ENCODE peak calls at places on chromosome 12, in seven cellular contexts. G is fibroblast of lung; K is glutamatergic neuron; J is hepatocyte; W is activated T-cell treated with anti-CD3 and anti-CD28 coated beads for 1 hour; T is activated CD8-positive, alpha-beta T cell treated with anti-CD3 and anti-CD28 coated beads, Interleukin-2, amount 10 ng/mL, durations not matched to agents 7 days and 5 days; E is progenitor cell of endocrine pancreas. N is an unnamed sample.

GRCh38 chr12:20212036-20212435 is 156.3 kb upstream of the PDE3A start:
- DNase-seq in W (no peak), T (no peak), K (no peak), E (no peak), G (peak), J (no peak), N (no peak)

GRCh38 chr12:88431245-88431644 is 149.0 kb downstream of the KITLG start:
- DNase-seq in K (no peak), W (no peak), J (no peak), T (no peak), G (no peak), E (no peak), N (no peak)

GRCh38 chr12:11592484-11592883 is 57.0 kb upstream of the ETV6 start:
- DNase-seq in G (no peak), K (no peak), J (no peak), W (no peak), E (no peak), T (no peak), N (no peak)

GRCh38 chr12:104054681-104055346 is 4.8 kb upstream of the GLT8D2 start:
- DNase-seq in G (no peak), E (no peak), T (no peak), K (no peak), W (no peak), J (no peak), N (no peak)

GRCh38 chr12:111030800-111031199 is 110.4 kb upstream of the MYL2 start:
- DNase-seq in G (no peak), J (no peak), W (no peak), K (no peak), E (no peak), T (no peak), N (no peak)

GRCh38 chr12:57772429-57773322 is at the start of gene EEF1AKMT3:
- DNase-seq in K (peak), G (peak), E (peak), W (no peak), T (peak), J (peak), N (peak)

GRCh38 chr12:71371132-71371531 is 68.5 kb upstream of the LGR5 start:
- DNase-seq in E (no peak), K (no peak), G (peak), J (no peak), T (no peak), W (no peak), N (no peak)

GRCh38 chr12:25014961-25015360 is 66.1 kb upstream of the BCAT1 start:
- DNase-seq in K (no peak), J (no peak), T (no peak), G (peak), E (no peak), W (no peak), N (no peak)

GRCh38 chr12:12726543-12727093 is 9.4 kb downstream of the CDKN1B start:
- DNase-seq in T (no peak), J (no peak), W (no peak), G (peak), E (no peak), K (no peak), N (no peak)

GRCh38 chr12:47736216-47736615 is 10.9 kb upstream of the ENDOU start:
- DNase-seq in W (no peak), J (no peak), G (no peak), E (no peak), K (no peak), T (no peak), N (no peak)

N was measured in thoracic aorta.